ENCODE peak calls at places on chromosome 1, in six cellular contexts. R is transverse colon, V is esophagus squamous epithelium, E is A549, I is HCT116, Z is heart right ventricle. G is an unnamed sample.
A peak's percentile ranks its signal among the peaks of the same experiment; 100 is the strongest.

GRCh38 chr1:180198611-180199010 is 31.5 kb upstream of the LHX4 start:
- DNase-seq in R (no peak), V (no peak), E (no peak), I (no peak), Z (no peak), G (no peak)

GRCh38 chr1:16625497-16626408 is 12.4 kb upstream of the NBPF1 start:
- DNase-seq in R (peak; percentile 29), V (no peak), E (no peak), I (no peak), Z (no peak), G (no peak)

GRCh38 chr1:41592451-41593125 is 108.1 kb upstream of the EDN2 start:
- DNase-seq in R (no peak), V (no peak), E (no peak), I (no peak), Z (no peak), G (no peak)

GRCh38 chr1:169779970-169780369 is 14.7 kb downstream of the METTL18 start:
- DNase-seq in R (no peak), V (no peak), E (peak; percentile 74), I (no peak), Z (no peak), G (no peak)

GRCh38 chr1:101496109-101496508 is 259.3 kb downstream of the S1PR1 start:
- DNase-seq in R (no peak), V (no peak), E (no peak), I (no peak), Z (no peak), G (no peak)

GRCh38 chr1:182149411-182149965 is 88.0 kb upstream of the ZNF648 start:
- DNase-seq in R (peak; percentile 37), V (no peak), E (peak; percentile 51), I (no peak), Z (peak; percentile 48), G (no peak)

GRCh38 chr1:204513117-204513716 is 3.0 kb upstream of the MDM4 start:
- DNase-seq in R (no peak), V (no peak), E (no peak), I (no peak), Z (no peak), G (no peak)

GRCh38 chr1:174902531-174903099 is 97.1 kb upstream of the CACYBP start:
- DNase-seq in R (no peak), V (no peak), E (no peak), I (no peak), Z (no peak), G (no peak)

GRCh38 chr1:110538082-110538481 is 19.1 kb upstream of the KCNA10 start:
- DNase-seq in R (no peak), V (no peak), E (no peak), I (no peak), Z (no peak), G (no peak)

GRCh38 chr1:185541861-185542260 is 192.3 kb upstream of the HMCN1 start:
- DNase-seq in R (no peak), V (no peak), E (no peak), I (no peak), Z (no peak), G (no peak)

GRCh38 chr1:108000620-108001105 is 35.7 kb upstream of the VAV3 start:
- DNase-seq in R (no peak), V (no peak), E (peak; percentile 1), I (no peak), Z (peak; percentile 64), G (no peak)

GRCh38 chr1:41343790-41344679 is 17.2 kb upstream of the FOXO6 start:
- DNase-seq in R (no peak), V (no peak), E (no peak), I (no peak), Z (no peak), G (no peak)

GRCh38 chr1:231359113-231359512 is 21.0 kb downstream of the SPRTN start:
- DNase-seq in R (no peak), V (no peak), E (peak; percentile 39), I (no peak), Z (no peak), G (no peak)

GRCh38 chr1:82171955-82172354 is 371.2 kb downstream of the ADGRL2 start:
- DNase-seq in R (no peak), V (no peak), E (no peak), I (no peak), Z (no peak), G (no peak)

GRCh38 chr1:227572752-227573151 is 9.4 kb downstream of the ZNF678 start:
- DNase-seq in R (no peak), V (no peak), E (no peak), I (no peak), Z (no peak), G (no peak)

GRCh38 chr1:185244015-185244747 is 72.9 kb downstream of the IVNS1ABP start:
- DNase-seq in R (no peak), V (no peak), E (peak; percentile 7), I (no peak), Z (no peak), G (no peak)

GRCh38 chr1:228798548-228798947 is 63.3 kb downstream of the RHOU start:
- DNase-seq in R (no peak), V (no peak), E (no peak), I (no peak), Z (no peak), G (no peak)

GRCh38 chr1:208178091-208178529 is 66.1 kb downstream of the PLXNA2 start:
- DNase-seq in R (peak; percentile 55), V (no peak), E (no peak), I (no peak), Z (no peak), G (peak; percentile 67)

GRCh38 chr1:50419192-50419906 is 3.9 kb downstream of the DMRTA2 start:
- DNase-seq in R (no peak), V (no peak), E (no peak), I (no peak), Z (no peak), G (no peak)

GRCh38 chr1:39230261-39231190 is 26.0 kb downstream of the MACF1 start:
- DNase-seq in R (peak; percentile 19), V (no peak), E (no peak), I (no peak), Z (no peak), G (no peak)

GRCh38 chr1:151472852-151473731 is 13.8 kb upstream of the POGZ start:
- DNase-seq in R (peak; percentile 49), V (no peak), E (peak; percentile 50), I (no peak), Z (peak; percentile 62), G (peak; percentile 54)

GRCh38 chr1:245599413-245600174 is 444.8 kb downstream of the KIF26B start:
- DNase-seq in R (no peak), V (no peak), E (no peak), I (no peak), Z (no peak), G (no peak)

GRCh38 chr1:200520740-200521139 is 99.8 kb downstream of the KIF14 start:
- DNase-seq in R (no peak), V (no peak), E (no peak), I (no peak), Z (no peak), G (no peak)

GRCh38 chr1:229093546-229094336 is 177.2 kb upstream of the RAB4A start:
- DNase-seq in R (peak; percentile 66), V (no peak), E (no peak), I (peak; percentile 59), Z (no peak), G (peak; percentile 83)

GRCh38 chr1:111535256-111536191 is 32.1 kb upstream of the ADORA3 start:
- DNase-seq in R (no peak), V (no peak), E (no peak), I (no peak), Z (no peak), G (no peak)

GRCh38 chr1:236851871-236852270 is 56.8 kb downstream of the MTR start:
- DNase-seq in R (no peak), V (no peak), E (no peak), I (no peak), Z (no peak), G (no peak)

GRCh38 chr1:51957618-51958017 is 32.9 kb downstream of the RAB3B start:
- DNase-seq in R (no peak), V (no peak), E (no peak), I (no peak), Z (no peak), G (peak; percentile 24)

GRCh38 chr1:210850556-210850955 is 283.4 kb downstream of the KCNH1 start:
- DNase-seq in R (no peak), V (no peak), E (no peak), I (no peak), Z (no peak), G (no peak)

GRCh38 chr1:235011064-235011598 is 117.5 kb downstream of the TOMM20 start:
- DNase-seq in R (no peak), V (no peak), E (no peak), I (no peak), Z (no peak), G (no peak)
- H3K27ac ChIP-seq in R (no peak overlapping the region), V (peak overlapping the region; percentile 59), E (peak overlapping the region; percentile 86), I (no peak overlapping the region), Z (no peak overlapping the region), G (no peak overlapping the region)

GRCh38 chr1:183975651-183976050 is 61.9 kb downstream of the COLGALT2 start:
- DNase-seq in R (no peak), V (no peak), E (no peak), I (no peak), Z (no peak), G (no peak)
- H3K4me1 ChIP-seq in R (no peaks in the 10 kb centered on the region), V (no peaks in the 10 kb centered on the region), E (no peaks in the 10 kb centered on the region), I (no peaks in the 10 kb centered on the region), Z (no peaks in the 10 kb centered on the region), G (no peaks in the 10 kb centered on the region)

DNA sequence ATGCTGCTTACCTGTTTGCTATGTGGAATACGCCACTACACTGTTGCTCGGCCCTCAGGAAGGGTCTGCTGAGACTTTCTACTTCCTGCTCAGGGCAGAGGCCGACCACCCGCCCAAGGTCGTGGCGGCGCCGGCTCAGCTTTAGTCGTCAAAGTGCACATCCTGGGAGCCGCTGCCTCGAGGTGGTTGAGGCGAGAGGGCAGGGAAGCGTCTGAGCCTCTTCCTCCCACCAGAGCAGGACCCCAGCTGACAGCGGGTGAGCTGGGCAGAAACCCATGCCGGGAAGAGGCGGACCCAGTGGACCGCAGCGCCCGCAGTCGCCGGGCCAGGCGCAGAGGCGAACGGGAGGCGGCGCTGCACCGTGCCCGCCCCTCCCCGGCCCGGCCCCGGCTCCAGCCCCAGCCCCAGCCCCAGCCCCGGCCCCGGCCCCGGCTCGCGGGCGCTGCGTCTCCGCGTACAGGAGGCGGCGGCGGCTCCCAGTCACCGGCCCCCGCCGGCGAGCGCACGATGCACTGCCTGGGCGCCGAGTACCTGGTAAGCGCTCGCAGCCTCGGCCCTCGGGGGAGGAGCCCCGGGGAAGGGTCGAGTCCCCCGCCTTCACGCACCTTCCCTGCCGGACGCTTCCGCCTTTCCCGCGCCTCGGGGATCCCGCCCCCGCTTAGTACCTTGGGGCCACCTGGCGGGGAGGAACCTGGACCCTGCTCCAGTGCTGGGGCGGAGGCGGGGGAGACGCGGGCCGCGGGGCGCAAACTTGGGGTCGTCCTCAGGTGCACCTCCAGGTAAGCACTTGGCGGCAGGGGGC is at the start of gene SLC44A3:
- DNase-seq in R (peak; percentile 65), V (no peak), E (peak; percentile 20), I (no peak), Z (no peak), G (peak; percentile 72)
- TF ChIP-seq CTCF in R (peak; percentile 33), V (no peak), E (peak; percentile 41), I (no peak), Z (peak; percentile 60), G (peak; percentile 5)

DNA sequence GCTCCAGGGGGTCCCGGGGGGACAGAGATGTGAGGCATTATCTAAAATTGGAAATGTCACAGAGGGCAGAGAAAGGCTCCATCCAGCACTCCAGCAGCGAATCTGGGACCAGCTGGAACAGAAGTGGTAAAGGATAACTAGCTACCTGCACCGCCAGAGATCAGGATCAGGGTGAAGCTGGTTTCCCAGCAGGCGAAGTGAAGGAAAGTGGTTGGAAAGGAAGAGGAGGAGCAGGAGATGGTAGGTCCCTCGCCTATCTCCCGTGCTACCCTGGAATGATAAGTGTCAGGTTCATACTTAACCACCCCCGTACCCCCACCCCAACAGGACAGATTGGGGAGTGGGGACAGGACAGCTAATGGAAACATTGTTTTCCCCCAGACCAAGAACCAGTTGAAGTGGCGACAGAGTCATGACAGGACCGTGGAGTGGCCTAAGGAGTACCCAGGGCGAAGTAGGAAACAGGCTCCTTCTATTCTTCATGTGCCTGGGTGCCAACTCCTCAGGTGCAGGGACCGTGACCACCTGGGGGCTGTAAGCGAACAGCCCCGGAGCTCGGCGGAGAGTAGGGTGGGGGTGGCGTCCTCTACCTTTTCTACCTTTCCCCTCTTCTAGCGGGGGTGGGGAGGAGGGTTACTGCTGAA is 717 bp downstream of the B4GALT3 start:
- DNase-seq in R (no peak), V (no peak), E (no peak), I (no peak), Z (no peak), G (no peak)
- H3K27ac ChIP-seq in R (peak overlapping the region; percentile 89), V (peak overlapping the region; percentile 84), E (peak overlapping the region; percentile 91), I (peak overlapping the region; percentile 57), Z (peak overlapping the region; percentile 87), G (peak overlapping the region; percentile 83)